ENCODE peak calls at places on chromosomes 16 and 17, in eight cellular contexts. T is neuronal stem cell, K is left lung, S is foreskin fibroblast, Z is posterior vena cava, I is astrocyte of the cerebellum, E is H9, R is lower lobe of right lung. G is an unnamed sample.

GRCh38 chr16:89322381-89323119 is 105.0 kb downstream of the ZNF778 start:
- DNase-seq in Z (no peak), T (no peak), E (peak), K (peak), R (peak), S (peak), I (peak), G (no peak)

GRCh38 chr17:48510761-48511604 is 19.8 kb downstream of the HOXB1 start:
- DNase-seq in S (peak), I (no peak), R (no peak), Z (no peak), K (no peak), T (no peak), E (no peak), G (no peak)

GRCh38 chr17:2695961-2696760 is 15.4 kb downstream of the CLUH start:
- DNase-seq in E (no peak), R (peak), I (no peak), Z (peak), T (no peak), S (no peak), K (peak), G (no peak)

GRCh38 chr17:58084317-58084981 is 1.2 kb downstream of the DYNLL2 start:
- DNase-seq in Z (no peak), R (peak), K (no peak), E (peak), I (no peak), S (no peak), T (no peak), G (no peak)

GRCh38 chr17:80362428-80363119 is 52.4 kb upstream of the ENDOV start:
- DNase-seq in Z (peak), S (peak), R (no peak), E (no peak), K (no peak), I (no peak), T (no peak), G (no peak)

GRCh38 chr16:67456383-67457140 is 24.4 kb downstream of the ATP6V0D1 start:
- DNase-seq in I (peak), R (peak), S (peak), E (no peak), Z (peak), K (no peak), T (no peak), G (peak)

GRCh38 chr16:22788190-22788530 is 25.8 kb upstream of the HS3ST2 start:
- DNase-seq in K (no peak), S (no peak), Z (no peak), I (no peak), T (no peak), E (no peak), R (no peak), G (no peak)

GRCh38 chr17:73427198-73427597 is 115.4 kb upstream of the CDC42EP4 start:
- DNase-seq in T (no peak), S (no peak), Z (no peak), K (no peak), E (no peak), I (no peak), R (no peak), G (no peak)

GRCh38 chr17:6755731-6756184 is at the start of gene XAF1:
- DNase-seq in Z (no peak), E (no peak), K (peak), T (no peak), S (peak), I (no peak), R (peak), G (no peak)

GRCh38 chr17:17827826-17828621 is 8.8 kb downstream of the SREBF1 start:
- DNase-seq in E (no peak), S (no peak), T (no peak), I (no peak), Z (no peak), K (no peak), R (no peak), G (no peak)

GRCh38 chr16:53732296-53732929 is 28.5 kb downstream of the FTO start:
- DNase-seq in E (no peak), K (no peak), Z (no peak), R (no peak), I (no peak), T (no peak), S (no peak), G (no peak)

GRCh38 chr16:11084484-11085024 is 140.2 kb downstream of the CLEC16A start:
- DNase-seq in T (no peak), I (peak), S (peak), R (no peak), K (no peak), E (no peak), Z (peak), G (no peak)

GRCh38 chr16:11136600-11136999 is 119.4 kb downstream of the SOCS1 start:
- DNase-seq in K (no peak), S (no peak), T (no peak), E (peak), I (no peak), R (no peak), Z (no peak), G (no peak)

GRCh38 chr16:27786221-27786848 is 236.4 kb downstream of the KATNIP start:
- DNase-seq in T (no peak), S (no peak), E (no peak), I (no peak), K (peak), R (no peak), Z (no peak), G (no peak)

GRCh38 chr17:64170286-64170685 is 40.3 kb upstream of the ERN1 start:
- DNase-seq in Z (no peak), I (no peak), E (no peak), K (peak), R (no peak), S (no peak), T (no peak), G (no peak)

GRCh38 chr17:38464723-38465419 is 36.6 kb downstream of the ARHGAP23 start:
- DNase-seq in S (peak), K (peak), E (no peak), R (peak), Z (peak), I (peak), T (no peak), G (peak)

GRCh38 chr16:68873635-68874471 is 30.5 kb downstream of the TANGO6 start:
- DNase-seq in R (no peak), I (no peak), E (no peak), T (no peak), K (no peak), Z (no peak), S (no peak), G (no peak)

GRCh38 chr16:86261379-86261778 is 248.9 kb upstream of the FOXF1 start:
- DNase-seq in T (no peak), Z (no peak), S (no peak), E (peak), R (no peak), I (no peak), K (no peak), G (no peak)

GRCh38 chr16:71900336-71900735 is 5.0 kb downstream of the IST1 start:
- DNase-seq in S (no peak), I (no peak), R (no peak), E (no peak), Z (no peak), T (no peak), K (no peak), G (no peak)

GRCh38 chr17:57442914-57443571 is 186.7 kb downstream of the MSI2 start:
- DNase-seq in S (no peak), K (no peak), T (no peak), R (no peak), E (no peak), Z (peak), I (no peak), G (peak)

GRCh38 chr17:180380-181212 is 854 bp downstream of the DOC2B start:
- DNase-seq in T (peak), S (no peak), I (no peak), R (no peak), E (no peak), Z (no peak), K (no peak), G (no peak)

GRCh38 chr17:61981323-61981722 is 53.5 kb upstream of the INTS2 start:
- DNase-seq in K (no peak), Z (no peak), I (no peak), E (no peak), S (no peak), T (no peak), R (no peak), G (no peak)

GRCh38 chr17:59840908-59841666 is 51.7 kb downstream of the TUBD1 start:
- DNase-seq in I (no peak), S (no peak), R (no peak), K (no peak), T (no peak), E (no peak), Z (no peak), G (no peak)

GRCh38 chr17:82616021-82616703 is 32.1 kb downstream of the WDR45B start:
- DNase-seq in Z (no peak), E (no peak), S (no peak), I (no peak), R (no peak), K (peak), T (no peak), G (no peak)

GRCh38 chr17:75631353-75631752 is 1.9 kb upstream of the SMIM5 start:
- DNase-seq in I (no peak), E (no peak), K (peak), T (no peak), Z (no peak), S (no peak), R (peak), G (no peak)

GRCh38 chr17:66465701-66466100 is 163.3 kb downstream of the PRKCA start:
- DNase-seq in S (no peak), I (no peak), R (no peak), E (no peak), T (no peak), K (no peak), Z (no peak), G (no peak)

GRCh38 chr17:2405247-2405926 is 4.5 kb upstream of the MNT start:
- DNase-seq in R (peak), Z (no peak), K (no peak), S (peak), I (no peak), T (no peak), E (no peak), G (no peak)

GRCh38 chr17:76820039-76820438 is 48.2 kb upstream of the MGAT5B start:
- DNase-seq in K (no peak), Z (no peak), R (no peak), S (no peak), I (no peak), T (no peak), E (no peak), G (no peak)

GRCh38 chr17:16917995-16918394 is 53.9 kb downstream of the TNFRSF13B start:
- DNase-seq in I (no peak), S (no peak), T (no peak), E (no peak), R (peak), Z (peak), K (no peak), G (no peak)

GRCh38 chr17:59558953-59559352 is 6.5 kb upstream of the DHX40 start:
- DNase-seq in S (no peak), T (no peak), K (no peak), Z (no peak), E (no peak), R (no peak), I (no peak), G (no peak)

GRCh38 chr16:30183961-30184429 is 593 bp downstream of the CORO1A start:
- DNase-seq in S (no peak), Z (peak), T (no peak), E (no peak), R (peak), K (peak), I (no peak), G (no peak)

GRCh38 chr17:82445542-82445941 is 5.0 kb downstream of the CYBC1 start:
- DNase-seq in E (no peak), I (no peak), Z (no peak), S (no peak), K (no peak), R (no peak), T (no peak), G (no peak)

GRCh38 chr16:66588981-66589713 is 9.9 kb downstream of the CMTM2 start:
- DNase-seq in T (no peak), K (peak), Z (no peak), R (peak), I (no peak), S (no peak), E (peak), G (no peak)

GRCh38 chr17:83199500-83200201 is 120.2 kb downstream of the METRNL start:
- DNase-seq in I (no peak), R (peak), T (no peak), E (no peak), Z (peak), S (peak), K (peak), G (no peak)

GRCh38 chr17:77778636-77779524 is 179.6 kb upstream of the TNRC6C start:
- DNase-seq in K (peak), R (peak), S (no peak), E (no peak), T (no peak), I (no peak), Z (no peak), G (peak)

GRCh38 chr17:61431594-61432311 is 20.5 kb upstream of the TBX4 start:
- DNase-seq in S (peak), Z (no peak), R (no peak), E (no peak), I (no peak), K (no peak), T (no peak), G (no peak)

GRCh38 chr17:49005140-49005539 is 8.0 kb downstream of the IGF2BP1 start:
- DNase-seq in T (no peak), E (no peak), S (no peak), K (no peak), I (no peak), Z (no peak), R (no peak), G (no peak)

GRCh38 chr17:28907052-28907438 is 4.2 kb upstream of the DHRS13 start:
- DNase-seq in T (no peak), I (no peak), K (no peak), E (no peak), Z (no peak), R (no peak), S (no peak), G (no peak)

GRCh38 chr16:4663756-4664465 is 29.5 kb upstream of the NUDT16L1 start:
- DNase-seq in T (no peak), R (peak), K (no peak), S (no peak), I (no peak), Z (no peak), E (no peak), G (no peak)